ENCODE peak calls at places on chromosomes 5 and 9, in four cellular contexts. C is aorta, J is spleen, N is mammary epithelial cell. Y is an unnamed sample.

GRCh38 chr9:20753761-20754160 is 69.7 kb downstream of the FOCAD start:
- DNase-seq in N (peak), C (no peak), J (no peak), Y (no peak)

GRCh38 chr5:96714450-96714849 is 52.3 kb downstream of the CAST start:
- DNase-seq in N (no peak), C (no peak), J (no peak), Y (no peak)

GRCh38 chr9:19102181-19102630 is 498 bp downstream of the HAUS6 start:
- DNase-seq in N (peak), J (peak), C (no peak), Y (no peak)

GRCh38 chr5:146173597-146173996 is 8.9 kb downstream of the LARS1 start:
- DNase-seq in J (no peak), C (no peak), N (no peak), Y (no peak)

GRCh38 chr5:43530648-43531047 is 15.7 kb upstream of the C5orf34 start:
- DNase-seq in C (no peak), J (no peak), N (no peak), Y (no peak)

GRCh38 chr5:168908207-168908606 is 329.0 kb upstream of the PANK3 start:
- DNase-seq in J (no peak), C (no peak), N (peak), Y (peak)

GRCh38 chr5:91194861-91195460 is 188.2 kb downstream of the ARRDC3 start:
- DNase-seq in N (no peak), C (no peak), J (no peak), Y (no peak)

GRCh38 chr5:173454764-173455598 is 126.8 kb upstream of the STC2 start:
- DNase-seq in J (no peak), N (peak), C (no peak), Y (peak)

GRCh38 chr9:133120343-133121199 is 469 bp downstream of the RALGDS start:
- DNase-seq in J (peak), N (no peak), C (peak), Y (no peak)

GRCh38 chr5:165579911-165580310 is 2074.5 kb downstream of the MAT2B start:
- DNase-seq in J (no peak), C (no peak), N (no peak), Y (no peak)

GRCh38 chr9:89496645-89497044 is 1.3 kb downstream of the SEMA4D start:
- DNase-seq in N (no peak), C (peak), J (peak), Y (no peak)

GRCh38 chr9:38118862-38119435 is 49.9 kb upstream of the SHB start:
- DNase-seq in C (peak), J (peak), N (no peak), Y (no peak)

GRCh38 chr5:141785667-141786066 is 92.5 kb downstream of the PCDH1 start:
- DNase-seq in C (no peak), J (peak), N (no peak), Y (no peak)

GRCh38 chr5:121890297-121890858 is 38.7 kb downstream of the FTMT start:
- DNase-seq in N (no peak), J (no peak), C (no peak), Y (no peak)

GRCh38 chr5:78597068-78597857 is 51.3 kb downstream of the LHFPL2 start:
- DNase-seq in N (peak), C (no peak), J (no peak), Y (peak)

GRCh38 chr9:99105152-99106043 is 485 bp downstream of the TGFBR1 start:
- DNase-seq in N (peak), J (peak), C (peak), Y (peak)

GRCh38 chr5:175572922-175573321 is 84.9 kb upstream of the HRH2 start:
- DNase-seq in N (peak), J (no peak), C (no peak), Y (peak)

GRCh38 chr5:41831155-41831554 is 39.1 kb downstream of the OXCT1 start:
- DNase-seq in C (no peak), J (no peak), N (no peak), Y (no peak)

GRCh38 chr5:172452398-172453205 is 1.7 kb downstream of the SH3PXD2B start:
- DNase-seq in N (peak), C (no peak), J (peak), Y (peak)

GRCh38 chr5:27124590-27124989 is 86.2 kb upstream of the CDH9 start:
- DNase-seq in C (no peak), N (peak), J (no peak), Y (peak)

GRCh38 chr9:8205580-8205979 is 406.0 kb upstream of the DMAC1 start:
- DNase-seq in N (no peak), J (no peak), C (no peak), Y (no peak)

GRCh38 chr9:103617046-103617445 is 477.1 kb upstream of the SMC2 start:
- DNase-seq in J (no peak), C (no peak), N (no peak), Y (no peak)

GRCh38 chr9:78351816-78352215 is 54.9 kb downstream of the PSAT1 start:
- DNase-seq in C (no peak), J (no peak), N (no peak), Y (no peak)

GRCh38 chr9:132647806-132648205 is 22.0 kb downstream of the DDX31 start:
- DNase-seq in C (no peak), J (no peak), N (no peak), Y (no peak)

GRCh38 chr5:60482301-60482700 is 217.7 kb downstream of the DEPDC1B start:
- DNase-seq in C (no peak), N (no peak), J (no peak), Y (no peak)

GRCh38 chr5:41716382-41716781 is 153.8 kb downstream of the OXCT1 start:
- DNase-seq in N (no peak), C (no peak), J (no peak), Y (no peak)

GRCh38 chr9:69885931-69886330 is 65.3 kb downstream of the CFAP95 start:
- DNase-seq in J (no peak), N (no peak), C (no peak), Y (no peak)

GRCh38 chr5:72383280-72384205 is 63.4 kb downstream of the PTCD2 start:
- DNase-seq in C (no peak), J (no peak), N (no peak), Y (peak)
- H3K27ac ChIP-seq in C (peak), J (no peak), N (no peak), Y (peak)

GRCh38 chr9:114506082-114506390 is 763 bp upstream of the WHRN start:
- DNase-seq in N (no peak), J (no peak), C (no peak), Y (no peak)
- H3K27ac ChIP-seq in N (peak), J (no peak), C (no peak), Y (no peak)

DNA sequence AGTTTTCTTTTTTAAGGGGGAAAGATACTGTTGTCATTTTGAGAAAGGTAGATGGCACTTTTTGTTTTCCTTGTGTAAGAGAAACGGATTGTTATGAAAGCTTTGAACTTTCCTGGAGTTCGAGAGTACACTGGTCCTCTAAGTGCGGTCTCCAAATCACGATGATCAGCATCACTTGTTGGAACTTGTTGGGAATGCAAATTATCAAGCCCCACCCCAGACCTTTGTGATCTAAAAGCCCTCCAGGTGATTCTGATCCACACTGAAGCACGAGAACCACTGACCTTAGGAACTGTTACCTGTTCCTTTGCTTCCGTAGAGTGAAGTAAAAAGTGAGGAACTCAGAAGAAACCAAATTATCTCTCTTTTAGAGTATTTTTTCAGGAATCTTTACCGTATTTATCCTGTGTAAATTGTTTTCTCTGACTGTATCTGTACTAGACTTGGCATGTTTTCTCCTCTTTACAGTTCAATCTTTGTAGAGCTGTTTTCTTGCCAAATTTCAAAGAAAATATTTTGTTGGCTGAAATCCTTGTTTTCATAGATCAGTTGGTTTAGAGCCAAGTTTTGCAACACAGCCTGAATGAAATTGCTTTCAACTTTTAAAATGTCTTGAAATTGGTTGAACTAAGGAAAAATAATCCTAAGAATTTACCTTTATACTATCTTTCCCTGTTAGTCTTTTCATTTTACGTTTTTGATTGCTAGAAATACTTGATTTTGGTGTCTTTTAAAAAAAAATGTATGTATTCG is 4.0 kb downstream of the MAT2B start:
- DNase-seq in J (no peak), N (peak), C (no peak), Y (peak)
- H3K27ac ChIP-seq in J (peak), N (peak), C (peak), Y (peak)

GRCh38 chr5:7837401-7837800 is 13.5 kb downstream of the CFAP90 start:
- DNase-seq in J (no peak), N (no peak), C (no peak), Y (no peak)
- H3K27ac ChIP-seq in J (no peak), N (no peak), C (no peak), Y (no peak)

GRCh38 chr9:90803860-90804593 is 2.4 kb downstream of the SYK start:
- DNase-seq in J (no peak), N (no peak), C (no peak), Y (no peak)

GRCh38 chr9:90799271-90799860 is 2.3 kb upstream of the SYK start:
- DNase-seq in J (no peak), C (no peak), N (no peak), Y (no peak)

GRCh38 chr9:90802534-90802933 is 915 bp downstream of the SYK start:
- DNase-seq in N (no peak), C (no peak), J (no peak), Y (no peak)

GRCh38 chr9:90801175-90801506 is 478 bp upstream of the SYK start:
- DNase-seq in J (no peak), C (no peak), N (no peak), Y (no peak)

DNA sequence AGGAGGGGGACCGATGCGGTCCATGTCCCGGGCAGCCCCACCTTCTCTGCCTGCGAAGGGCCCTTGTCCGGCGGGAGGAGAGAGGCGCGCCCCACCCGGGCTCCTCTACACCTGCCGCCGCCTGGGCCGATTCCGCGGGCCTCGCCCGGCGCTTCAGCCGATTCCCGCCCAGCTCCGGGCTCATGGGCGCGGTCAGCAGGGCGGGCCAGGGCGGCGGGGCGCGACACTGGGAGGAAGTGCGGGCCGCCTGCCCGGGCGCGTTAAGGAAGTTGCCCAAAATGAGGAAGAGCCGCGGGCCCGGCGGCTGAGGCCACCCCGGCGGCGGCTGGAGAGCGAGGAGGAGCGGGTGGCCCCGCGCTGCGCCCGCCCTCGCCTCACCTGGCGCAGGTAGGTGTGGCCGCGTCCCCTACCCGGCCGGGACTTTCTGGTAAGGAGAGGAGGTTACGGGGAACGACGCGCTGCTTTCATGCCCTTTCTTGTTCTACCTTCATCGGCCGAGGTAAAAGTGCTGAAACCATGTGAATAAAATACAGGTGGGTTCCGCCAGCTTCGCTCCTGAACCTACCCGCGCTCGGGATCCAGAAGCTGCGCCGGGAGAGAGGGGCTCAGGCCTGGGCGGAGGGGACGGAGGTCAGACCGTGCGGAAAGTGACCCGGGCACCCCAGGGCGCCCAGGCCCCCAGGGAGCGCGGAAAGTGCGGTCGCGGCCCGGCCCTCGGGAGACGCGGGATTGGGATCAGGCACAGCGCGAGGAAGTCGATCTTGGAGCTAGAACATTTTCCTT is at the start of gene SYK:
- DNase-seq in C (peak), N (peak), J (peak), Y (no peak)
- H3K27ac ChIP-seq in C (no peak), N (no peak), J (peak), Y (no peak)

DNA sequence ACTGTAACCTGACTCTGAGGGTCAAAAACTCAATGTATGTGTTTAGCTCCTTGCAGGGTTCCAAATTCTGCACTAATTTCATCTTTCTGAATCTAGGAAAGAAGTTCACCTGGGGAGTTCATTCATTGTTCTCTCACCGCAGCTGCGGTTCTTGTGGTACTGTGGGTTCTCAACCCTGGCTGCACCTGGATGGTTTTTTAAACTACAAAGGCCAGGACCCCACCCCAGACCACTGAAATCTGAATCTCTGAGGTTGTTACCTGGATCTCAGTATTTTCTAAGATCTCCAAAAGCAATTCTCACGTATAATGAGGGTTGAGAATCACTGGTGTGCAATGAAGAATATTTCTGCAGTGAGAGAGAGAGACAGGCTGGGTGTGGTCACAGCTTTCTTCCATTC is 109.7 kb downstream of the GALNT10 start:
- DNase-seq in C (no peak), N (no peak), J (no peak), Y (no peak)
- H3K27ac ChIP-seq in C (no peak), N (no peak), J (no peak), Y (no peak)

GRCh38 chr5:151068571-151069197 is 12.2 kb downstream of the TNIP1 start:
- DNase-seq in N (no peak), J (no peak), C (no peak), Y (no peak)
- H3K27ac ChIP-seq in N (no peak), J (peak), C (peak), Y (no peak)

DNA sequence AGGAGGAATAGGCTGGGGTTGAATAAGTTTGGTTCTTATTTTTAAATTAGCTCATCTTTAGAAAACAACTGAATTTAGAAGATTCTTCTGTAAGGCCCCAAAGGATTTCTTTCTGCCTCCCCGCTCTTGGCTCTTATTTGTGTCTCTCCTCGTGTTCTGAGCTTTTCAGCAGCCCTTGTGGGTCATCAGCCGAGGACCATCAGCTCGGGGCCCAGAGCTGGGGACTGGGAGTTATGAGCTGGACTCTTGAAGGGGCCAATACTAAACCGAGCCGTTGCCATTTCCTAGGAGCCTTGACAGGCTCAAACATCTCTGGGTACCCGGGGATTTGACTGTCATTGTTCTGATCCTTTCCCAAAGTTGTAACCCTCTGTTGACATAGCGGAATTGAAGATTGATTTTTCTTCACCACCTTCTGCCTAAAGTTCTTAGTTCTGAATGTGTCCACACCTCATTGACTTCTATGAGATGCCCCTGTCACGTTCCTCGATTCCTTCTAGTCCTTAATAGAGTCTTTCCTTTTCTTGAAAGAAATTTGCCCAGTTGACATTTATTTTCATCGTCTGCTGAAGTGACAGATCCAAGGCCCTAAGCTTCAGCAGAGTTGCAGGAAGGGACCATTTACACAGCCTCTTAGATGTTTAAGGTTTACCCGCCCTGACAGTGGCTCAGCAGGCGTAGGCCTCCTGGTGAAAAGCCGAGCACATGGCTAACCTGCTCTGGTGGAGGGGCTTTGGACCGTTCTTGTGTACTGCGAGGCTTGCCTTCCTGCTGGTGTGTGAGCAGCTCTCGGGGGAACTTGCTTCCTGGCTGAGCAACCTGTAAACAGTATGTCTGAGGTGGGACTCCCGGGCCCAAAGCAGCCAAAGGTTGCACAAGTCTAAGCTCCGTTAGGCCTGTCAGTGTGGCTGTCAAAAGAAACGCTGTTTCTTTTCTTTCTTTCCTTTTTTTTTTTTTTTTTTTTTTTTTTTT is 24.0 kb downstream of the ABL1 start:
- DNase-seq in N (no peak), C (peak), J (peak), Y (no peak)
- H3K27ac ChIP-seq in N (no peak), C (peak), J (no peak), Y (peak)

DNA sequence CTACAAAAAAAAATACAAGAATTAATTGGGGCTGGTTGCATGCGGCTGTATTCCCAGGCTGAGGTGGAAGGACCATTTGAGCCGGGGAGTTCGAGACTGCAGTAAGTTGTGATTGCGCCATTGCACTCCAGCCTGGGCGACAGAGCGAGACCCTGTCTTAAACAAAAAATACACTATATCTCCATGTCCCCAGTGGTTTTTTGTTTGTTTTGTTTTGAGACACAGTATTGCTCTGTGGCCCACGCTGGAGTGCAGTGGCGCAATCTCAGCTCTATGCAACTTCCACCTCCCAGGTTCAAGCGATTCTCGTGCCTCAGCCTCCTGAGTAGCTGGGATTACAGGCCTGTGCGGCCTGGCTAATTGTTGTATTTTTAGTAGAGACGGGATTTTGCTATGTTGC is 1.1 kb downstream of the COQ4 start:
- DNase-seq in J (no peak), C (no peak), N (no peak), Y (no peak)
- H3K27ac ChIP-seq in J (no peak), C (no peak), N (peak), Y (no peak)

GRCh38 chr5:10550222-10550995 is 13.5 kb upstream of the ANKRD33B start:
- DNase-seq in C (no peak), N (no peak), J (no peak), Y (no peak)
- H3K27ac ChIP-seq in C (no peak), N (no peak), J (no peak), Y (peak)